ENCODE peak calls at places on chromosomes 13 and 19, in six cellular contexts. One of them, this sample, is unnamed.
A peak's percentile ranks its signal among the peaks of the same experiment; 100 is the strongest.

GRCh38 chr19:3358919-3359849 is 7.2 kb upstream of the NFIC start:
- DNase-seq in ascending aorta: peak; percentile 81
- DNase-seq in hepatocyte: peak; percentile 62
- DNase-seq in PC-9: no peak
- DNase-seq in tibial artery: peak; percentile 84
- DNase-seq in SK-N-SH: peak; percentile 92
- DNase-seq in this sample: no peak

GRCh38 chr19:21569497-21569870 is 64.1 kb downstream of the ZNF429 start:
- DNase-seq in hepatocyte: no peak
- DNase-seq in tibial artery: no peak
- DNase-seq in ascending aorta: peak; percentile 65
- DNase-seq in PC-9: peak; percentile 63
- DNase-seq in SK-N-SH: no peak
- DNase-seq in this sample: no peak

GRCh38 chr19:38626401-38626800 is 7.4 kb downstream of the EIF3K start:
- DNase-seq in PC-9: no peak
- DNase-seq in SK-N-SH: no peak
- DNase-seq in ascending aorta: no peak
- DNase-seq in hepatocyte: no peak
- DNase-seq in tibial artery: no peak
- DNase-seq in this sample: no peak

GRCh38 chr13:114185182-114185971 is 6.3 kb downstream of the CFAP97D2 start:
- DNase-seq in tibial artery: no peak
- DNase-seq in hepatocyte: no peak
- DNase-seq in ascending aorta: no peak
- DNase-seq in PC-9: no peak
- DNase-seq in SK-N-SH: no peak
- DNase-seq in this sample: no peak

GRCh38 chr19:30606114-30607050 is 234.2 kb downstream of the ZNF536 start:
- DNase-seq in tibial artery: no peak
- DNase-seq in SK-N-SH: no peak
- DNase-seq in ascending aorta: no peak
- DNase-seq in hepatocyte: no peak
- DNase-seq in PC-9: no peak
- DNase-seq in this sample: no peak

GRCh38 chr13:30088312-30088855 is 219.0 kb downstream of the KATNAL1 start:
- DNase-seq in SK-N-SH: no peak
- DNase-seq in PC-9: no peak
- DNase-seq in tibial artery: no peak
- DNase-seq in ascending aorta: no peak
- DNase-seq in hepatocyte: no peak
- DNase-seq in this sample: no peak

GRCh38 chr13:105763851-105764250 is 771.6 kb downstream of the EFNB2 start:
- DNase-seq in PC-9: no peak
- DNase-seq in hepatocyte: no peak
- DNase-seq in tibial artery: no peak
- DNase-seq in ascending aorta: no peak
- DNase-seq in SK-N-SH: no peak
- DNase-seq in this sample: no peak

GRCh38 chr13:30872685-30873443 is 33.2 kb upstream of the MEDAG start:
- DNase-seq in tibial artery: peak; percentile 87
- DNase-seq in PC-9: no peak
- DNase-seq in hepatocyte: peak; percentile 81
- DNase-seq in ascending aorta: peak; percentile 93
- DNase-seq in SK-N-SH: peak; percentile 55
- DNase-seq in this sample: no peak

GRCh38 chr13:48123827-48124226 is 28.9 kb upstream of the MED4 start:
- DNase-seq in tibial artery: no peak
- DNase-seq in ascending aorta: no peak
- DNase-seq in PC-9: no peak
- DNase-seq in SK-N-SH: no peak
- DNase-seq in hepatocyte: no peak
- DNase-seq in this sample: peak; percentile 9

GRCh38 chr19:13861392-13861713 is 15.6 kb upstream of the NANOS3 start:
- DNase-seq in SK-N-SH: peak; percentile 25
- DNase-seq in tibial artery: no peak
- DNase-seq in ascending aorta: no peak
- DNase-seq in PC-9: peak; percentile 35
- DNase-seq in hepatocyte: no peak
- DNase-seq in this sample: no peak

GRCh38 chr13:91220872-91221271 is 126.6 kb upstream of the MIR17HG start:
- DNase-seq in hepatocyte: no peak
- DNase-seq in ascending aorta: no peak
- DNase-seq in PC-9: no peak
- DNase-seq in tibial artery: no peak
- DNase-seq in SK-N-SH: no peak
- DNase-seq in this sample: no peak

GRCh38 chr19:36719687-36720556 is 32.5 kb downstream of the ZNF567 start:
- DNase-seq in ascending aorta: no peak
- DNase-seq in hepatocyte: no peak
- DNase-seq in PC-9: no peak
- DNase-seq in SK-N-SH: no peak
- DNase-seq in tibial artery: no peak
- DNase-seq in this sample: no peak

GRCh38 chr19:54325194-54325621 is 12.2 kb upstream of the LILRA5 start:
- DNase-seq in tibial artery: no peak
- DNase-seq in PC-9: no peak
- DNase-seq in SK-N-SH: peak; percentile 59
- DNase-seq in hepatocyte: peak; percentile 42
- DNase-seq in ascending aorta: no peak
- DNase-seq in this sample: peak; percentile 42

GRCh38 chr13:23505007-23505406 is 65.2 kb upstream of the TNFRSF19 start:
- DNase-seq in hepatocyte: no peak
- DNase-seq in PC-9: no peak
- DNase-seq in ascending aorta: no peak
- DNase-seq in SK-N-SH: no peak
- DNase-seq in tibial artery: no peak
- DNase-seq in this sample: no peak

GRCh38 chr13:28684257-28684656 is 25.3 kb downstream of the POMP start:
- DNase-seq in hepatocyte: peak; percentile 21
- DNase-seq in SK-N-SH: no peak
- DNase-seq in ascending aorta: no peak
- DNase-seq in tibial artery: no peak
- DNase-seq in PC-9: no peak
- DNase-seq in this sample: no peak

GRCh38 chr13:105307776-105308175 is 1227.7 kb downstream of the EFNB2 start:
- DNase-seq in ascending aorta: no peak
- DNase-seq in hepatocyte: no peak
- DNase-seq in SK-N-SH: no peak
- DNase-seq in tibial artery: no peak
- DNase-seq in PC-9: no peak
- DNase-seq in this sample: no peak

GRCh38 chr13:65725001-65725400 is 1505.1 kb downstream of the PCDH9 start:
- DNase-seq in tibial artery: no peak
- DNase-seq in hepatocyte: no peak
- DNase-seq in ascending aorta: no peak
- DNase-seq in PC-9: no peak
- DNase-seq in SK-N-SH: no peak
- DNase-seq in this sample: no peak

GRCh38 chr19:16226878-16227836 is 29.4 kb downstream of the AP1M1 start:
- DNase-seq in PC-9: no peak
- DNase-seq in hepatocyte: no peak
- DNase-seq in SK-N-SH: peak; percentile 14
- DNase-seq in ascending aorta: no peak
- DNase-seq in tibial artery: peak; percentile 62
- DNase-seq in this sample: no peak

GRCh38 chr19:7225741-7226140 is 68.5 kb downstream of the INSR start:
- DNase-seq in hepatocyte: no peak
- DNase-seq in tibial artery: no peak
- DNase-seq in PC-9: no peak
- DNase-seq in ascending aorta: no peak
- DNase-seq in SK-N-SH: no peak
- DNase-seq in this sample: no peak

GRCh38 chr13:44307844-44308243 is 65.8 kb upstream of the SERP2 start:
- DNase-seq in PC-9: peak; percentile 39
- DNase-seq in SK-N-SH: no peak
- DNase-seq in hepatocyte: no peak
- DNase-seq in ascending aorta: peak; percentile 62
- DNase-seq in tibial artery: no peak
- DNase-seq in this sample: no peak

GRCh38 chr13:79423801-79424642 is 18.0 kb upstream of the RBM26 start:
- DNase-seq in hepatocyte: peak; percentile 53
- DNase-seq in tibial artery: no peak
- DNase-seq in SK-N-SH: peak; percentile 45
- DNase-seq in PC-9: peak; percentile 55
- DNase-seq in ascending aorta: no peak
- DNase-seq in this sample: peak; percentile 25

GRCh38 chr13:33806470-33807248 is 11.3 kb upstream of the RFC3 start:
- DNase-seq in ascending aorta: no peak
- DNase-seq in tibial artery: no peak
- DNase-seq in SK-N-SH: no peak
- DNase-seq in hepatocyte: no peak
- DNase-seq in PC-9: no peak
- DNase-seq in this sample: no peak

DNA sequence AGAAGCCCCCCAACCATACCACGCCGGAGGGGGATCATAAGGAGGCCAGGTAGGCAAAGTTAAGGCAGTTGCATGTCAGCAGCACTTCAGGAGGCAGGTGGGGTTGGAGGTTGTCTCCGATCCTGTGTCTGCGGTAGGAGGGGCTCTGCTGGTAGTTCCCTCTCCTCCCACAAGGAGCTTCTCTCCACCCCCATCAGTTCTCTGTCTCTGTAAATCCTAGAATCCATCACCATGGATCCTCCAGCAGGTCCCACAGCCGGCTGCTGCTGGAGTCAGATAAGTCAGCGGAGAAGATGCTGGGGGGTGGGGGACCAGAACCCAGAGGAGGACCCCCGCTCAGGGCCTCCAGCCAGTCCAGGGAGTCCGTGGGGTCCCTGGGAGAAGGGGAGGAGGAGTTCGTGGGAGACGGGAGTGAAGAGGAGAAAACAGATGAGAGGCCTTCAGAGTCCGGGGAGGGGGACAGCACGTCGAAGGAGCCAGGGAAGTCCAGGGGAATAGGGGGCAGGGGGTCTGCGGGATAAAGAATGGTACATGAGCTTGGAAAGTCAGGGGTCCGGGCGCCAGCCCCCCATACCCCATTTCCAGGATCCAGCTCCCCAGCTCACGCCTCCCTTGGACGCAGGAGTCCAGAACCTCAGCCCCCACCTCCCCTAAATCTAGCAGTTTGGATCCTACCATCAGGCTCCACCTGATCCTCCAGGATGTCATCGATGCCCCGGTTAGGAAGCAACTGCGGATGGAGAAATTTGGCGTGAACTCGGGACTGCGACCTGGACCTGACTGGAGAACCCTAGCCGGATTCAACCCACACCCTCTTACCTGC is 6.3 kb downstream of the MAMSTR start:
- DNase-seq in SK-N-SH: peak; percentile 59
- DNase-seq in PC-9: no peak
- DNase-seq in hepatocyte: peak; percentile 56
- DNase-seq in tibial artery: no peak
- DNase-seq in ascending aorta: no peak
- DNase-seq in this sample: no peak
- TF ChIP-seq CTCF in SK-N-SH: peak; percentile 30
- TF ChIP-seq CTCF in PC-9: peak; percentile 47
- TF ChIP-seq CTCF in hepatocyte: no peak
- TF ChIP-seq CTCF in tibial artery: no peak
- TF ChIP-seq CTCF in ascending aorta: no peak
- TF ChIP-seq CTCF in this sample: no peak

GRCh38 chr19:58009666-58010301 is 7.2 kb upstream of the ZNF606 start:
- DNase-seq in tibial artery: peak; percentile 74
- DNase-seq in hepatocyte: peak; percentile 71
- DNase-seq in PC-9: no peak
- DNase-seq in SK-N-SH: no peak
- DNase-seq in ascending aorta: peak; percentile 83
- DNase-seq in this sample: peak; percentile 72
- H3K27ac ChIP-seq in tibial artery: no peak overlapping the region
- H3K27ac ChIP-seq in hepatocyte: peak overlapping the region; percentile 67
- H3K27ac ChIP-seq in PC-9: no peak overlapping the region
- H3K27ac ChIP-seq in SK-N-SH: no peak overlapping the region
- H3K27ac ChIP-seq in ascending aorta: no peak overlapping the region
- H3K27ac ChIP-seq in this sample: peak overlapping the region; percentile 82

DNA sequence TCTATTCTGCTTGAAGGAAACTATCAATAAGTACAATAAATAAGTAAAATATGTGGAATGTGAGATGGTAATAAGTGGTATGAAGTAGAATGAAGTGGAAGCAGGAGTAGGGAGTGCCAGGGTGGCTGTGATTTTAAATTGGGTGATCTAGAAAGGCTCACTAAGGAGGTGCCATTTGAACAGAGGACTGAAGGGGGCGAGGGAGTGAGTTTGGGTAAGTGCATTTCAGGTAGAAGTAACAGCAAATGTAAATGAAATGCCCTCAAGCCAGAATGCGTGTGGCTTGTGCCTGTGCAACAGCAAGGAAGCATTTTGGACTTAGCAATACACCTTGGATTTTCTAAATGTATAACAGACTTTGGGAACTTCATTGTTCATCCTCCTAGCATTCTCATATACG is 77.1 kb downstream of the CCNA1 start:
- DNase-seq in SK-N-SH: no peak
- DNase-seq in ascending aorta: no peak
- DNase-seq in hepatocyte: no peak
- DNase-seq in tibial artery: no peak
- DNase-seq in PC-9: no peak
- DNase-seq in this sample: no peak
- TF ChIP-seq CTCF in SK-N-SH: no peak
- TF ChIP-seq CTCF in ascending aorta: no peak
- TF ChIP-seq CTCF in hepatocyte: no peak
- TF ChIP-seq CTCF in tibial artery: no peak
- TF ChIP-seq CTCF in PC-9: no peak
- TF ChIP-seq CTCF in this sample: no peak

GRCh38 chr19:1107655-1108261 is 4.0 kb downstream of the GPX4 start:
- DNase-seq in tibial artery: no peak
- DNase-seq in SK-N-SH: no peak
- DNase-seq in PC-9: peak; percentile 45
- DNase-seq in ascending aorta: no peak
- DNase-seq in hepatocyte: no peak
- DNase-seq in this sample: no peak

GRCh38 chr19:1105217-1105872 is 1.6 kb downstream of the GPX4 start:
- DNase-seq in hepatocyte: no peak
- DNase-seq in SK-N-SH: no peak
- DNase-seq in ascending aorta: no peak
- DNase-seq in tibial artery: no peak
- DNase-seq in PC-9: no peak
- DNase-seq in this sample: peak; percentile 20

GRCh38 chr19:1108291-1109031 is 4.7 kb downstream of the GPX4 start:
- DNase-seq in hepatocyte: no peak
- DNase-seq in tibial artery: no peak
- DNase-seq in SK-N-SH: no peak
- DNase-seq in PC-9: no peak
- DNase-seq in ascending aorta: no peak
- DNase-seq in this sample: no peak

GRCh38 chr19:1105873-1106840 is 2.4 kb downstream of the GPX4 start:
- DNase-seq in PC-9: no peak
- DNase-seq in hepatocyte: no peak
- DNase-seq in SK-N-SH: no peak
- DNase-seq in tibial artery: no peak
- DNase-seq in ascending aorta: no peak
- DNase-seq in this sample: no peak

GRCh38 chr19:1106841-1107654 is 3.3 kb downstream of the GPX4 start:
- DNase-seq in tibial artery: no peak
- DNase-seq in hepatocyte: peak; percentile 64
- DNase-seq in SK-N-SH: no peak
- DNase-seq in PC-9: peak; percentile 59
- DNase-seq in ascending aorta: no peak
- DNase-seq in this sample: peak; percentile 42
- H3K27ac ChIP-seq in tibial artery: peak overlapping the region; percentile 100
- H3K27ac ChIP-seq in hepatocyte: no peak overlapping the region
- H3K27ac ChIP-seq in SK-N-SH: no peak overlapping the region
- H3K27ac ChIP-seq in PC-9: peak overlapping the region; percentile 58
- H3K27ac ChIP-seq in ascending aorta: no peak overlapping the region
- H3K27ac ChIP-seq in this sample: peak overlapping the region; percentile 100

GRCh38 chr19:35510626-35510964 is 2.9 kb downstream of the DMKN start:
- DNase-seq in ascending aorta: no peak
- DNase-seq in hepatocyte: no peak
- DNase-seq in SK-N-SH: no peak
- DNase-seq in tibial artery: no peak
- DNase-seq in PC-9: no peak
- DNase-seq in this sample: no peak
- TF ChIP-seq CTCF in ascending aorta: no peak
- TF ChIP-seq CTCF in hepatocyte: no peak
- TF ChIP-seq CTCF in SK-N-SH: no peak
- TF ChIP-seq CTCF in tibial artery: no peak
- TF ChIP-seq CTCF in PC-9: peak; percentile 24
- TF ChIP-seq CTCF in this sample: peak; percentile 25